ENCODE peak calls at places on chromosome 15, in four cellular contexts. C is HS-27A, L is mammary epithelial cell, U is GM04504. R is an unnamed sample.

GRCh38 chr15:68432665-68433064 is 702 bp upstream of the ITGA11 start:
- DNase-seq in U (no peak), C (no peak), L (no peak), R (no peak)

GRCh38 chr15:63931556-63931955 is 97.8 kb upstream of the HERC1 start:
- DNase-seq in U (no peak), C (no peak), L (no peak), R (no peak)

GRCh38 chr15:90211440-90212168 is 10.5 kb downstream of the SEMA4B start:
- DNase-seq in U (no peak), C (no peak), L (peak), R (peak)

GRCh38 chr15:72994778-72995177 is 57.5 kb upstream of the NEO1 start:
- DNase-seq in L (no peak), C (no peak), U (no peak), R (no peak)

GRCh38 chr15:48681274-48681840 is 35.8 kb upstream of the FBN1 start:
- DNase-seq in U (no peak), C (no peak), L (peak), R (peak)

GRCh38 chr15:52078876-52079700 is 33.5 kb downstream of the BCL2L10 start:
- DNase-seq in L (no peak), C (no peak), U (no peak), R (peak)

GRCh38 chr15:65312400-65312916 is 8.0 kb downstream of the RNU5B-1 start:
- DNase-seq in C (no peak), L (no peak), U (no peak), R (no peak)

GRCh38 chr15:25862469-25863066 is 559 bp downstream of the ATP10A start:
- DNase-seq in L (peak), U (no peak), C (no peak), R (peak)

GRCh38 chr15:79403501-79403900 is 28.6 kb upstream of the MINAR1 start:
- DNase-seq in U (peak), L (no peak), C (no peak), R (no peak)

GRCh38 chr15:31598620-31599019 is 272.0 kb downstream of the KLF13 start:
- DNase-seq in C (no peak), U (no peak), L (no peak), R (peak)

GRCh38 chr15:91694131-91694828 is 159.2 kb upstream of the SLCO3A1 start:
- DNase-seq in U (peak), C (no peak), L (no peak), R (no peak)

GRCh38 chr15:70099966-70100494 is 2.3 kb upstream of the TLE3 start:
- DNase-seq in U (no peak), C (no peak), L (no peak), R (no peak)

GRCh38 chr15:58608129-58608590 is 141.3 kb downstream of the ADAM10 start:
- DNase-seq in L (no peak), C (peak), U (no peak), R (peak)

GRCh38 chr15:98970799-98971198 is 36.8 kb downstream of the PGPEP1L start:
- DNase-seq in U (no peak), C (no peak), L (no peak), R (no peak)

GRCh38 chr15:88664151-88664778 is 25.4 kb downstream of the ISG20 start:
- DNase-seq in C (no peak), L (no peak), U (no peak), R (no peak)

GRCh38 chr15:66216806-66217205 is 36.7 kb downstream of the MEGF11 start:
- DNase-seq in C (no peak), L (no peak), U (no peak), R (no peak)

GRCh38 chr15:59879506-59879905 is 124.6 kb upstream of the FOXB1 start:
- DNase-seq in U (peak), L (peak), C (peak), R (peak)

GRCh38 chr15:65196637-65197336 is 11.6 kb upstream of the CLPX start:
- DNase-seq in C (no peak), L (no peak), U (no peak), R (no peak)

GRCh38 chr15:37015476-37015875 is 84.9 kb downstream of the MEIS2 start:
- DNase-seq in C (no peak), U (no peak), L (no peak), R (no peak)

GRCh38 chr15:88141490-88141889 is 115.0 kb downstream of the NTRK3 start:
- DNase-seq in C (no peak), L (no peak), U (no peak), R (no peak)

GRCh38 chr15:50024183-50024795 is 94.7 kb downstream of the ATP8B4 start:
- DNase-seq in C (no peak), U (peak), L (no peak), R (no peak)

GRCh38 chr15:65069179-65069578 is 1.4 kb upstream of the RASL12 start:
- DNase-seq in L (no peak), U (peak), C (no peak), R (no peak)

GRCh38 chr15:27776501-27776900 is 322.6 kb downstream of the OCA2 start:
- DNase-seq in C (no peak), U (no peak), L (no peak), R (no peak)